ENCODE peak calls at places on chromosomes 13 and 19, in eight cellular contexts. N is MCF 10A, B is GM12878, P is suprapubic skin, U is progenitor cell of endocrine pancreas, W is breast epithelium, H is astrocyte of the spinal cord, V is endothelial cell. O is an unnamed sample.

GRCh38 chr13:41308241-41308640 is 2.8 kb upstream of the NAA16 start:
- DNase-seq in H (no peak), P (no peak), N (no peak), W (no peak), U (no peak), B (no peak), V (no peak), O (no peak)

GRCh38 chr19:38270587-38271167 is 6.3 kb downstream of the SPINT2 start:
- DNase-seq in U (no peak), B (no peak), V (no peak), N (peak; percentile 35), P (no peak), H (peak; percentile 75), W (no peak), O (no peak)

GRCh38 chr13:28705734-28706133 is 13.0 kb downstream of the SLC46A3 start:
- DNase-seq in N (no peak), V (no peak), W (no peak), P (no peak), B (no peak), U (no peak), H (no peak), O (no peak)

GRCh38 chr13:20609145-20609544 is 42.2 kb downstream of the IFT88 start:
- DNase-seq in W (no peak), P (no peak), V (no peak), U (no peak), B (no peak), N (peak; percentile 68), H (peak; percentile 70), O (no peak)

GRCh38 chr13:50871405-50871804 is 27.9 kb upstream of the DLEU7 start:
- DNase-seq in N (no peak), B (no peak), H (no peak), V (no peak), W (no peak), P (no peak), U (no peak), O (no peak)

GRCh38 chr13:62185631-62186256 is 770.1 kb upstream of the PCDH20 start:
- DNase-seq in N (no peak), B (no peak), P (no peak), H (no peak), V (no peak), W (no peak), U (no peak), O (no peak)

GRCh38 chr19:46659151-46660007 is 1.6 kb downstream of the DACT3 start:
- DNase-seq in U (no peak), V (peak; percentile 37), N (no peak), W (no peak), P (no peak), B (no peak), H (no peak), O (peak; percentile 79)

GRCh38 chr13:23715762-23716235 is 145.6 kb downstream of the TNFRSF19 start:
- DNase-seq in B (no peak), H (no peak), V (peak; percentile 49), P (no peak), N (peak; percentile 42), U (no peak), W (no peak), O (peak; percentile 20)

GRCh38 chr19:44684892-44685847 is 13.8 kb upstream of the CEACAM16 start:
- DNase-seq in U (no peak), N (peak; percentile 83), H (peak; percentile 84), V (no peak), W (no peak), B (no peak), P (no peak), O (no peak)

GRCh38 chr19:28949535-28949934 is 263.4 kb downstream of the UQCRFS1 start:
- DNase-seq in P (no peak), V (no peak), N (no peak), B (no peak), U (no peak), W (no peak), H (no peak), O (no peak)

GRCh38 chr19:57004418-57004817 is 115.4 kb upstream of the USP29 start:
- DNase-seq in V (no peak), P (no peak), H (no peak), N (no peak), U (no peak), W (no peak), B (no peak), O (no peak)

GRCh38 chr13:30580852-30581502 is 36.7 kb upstream of the USPL1 start:
- DNase-seq in V (no peak), W (no peak), H (no peak), B (no peak), U (no peak), N (peak; percentile 70), P (no peak), O (no peak)

GRCh38 chr19:55590621-55591020 is 8.7 kb downstream of the FIZ1 start:
- DNase-seq in P (no peak), N (peak; percentile 31), B (no peak), U (no peak), W (no peak), V (no peak), H (no peak), O (no peak)

GRCh38 chr19:46049597-46049996 is 8.8 kb upstream of the IGFL4 start:
- DNase-seq in U (no peak), W (no peak), V (no peak), H (no peak), P (no peak), N (no peak), B (no peak), O (no peak)

GRCh38 chr19:45882652-45883585 is 3.0 kb downstream of the IRF2BP1 start:
- DNase-seq in P (peak; percentile 88), B (peak; percentile 70), V (peak; percentile 94), W (peak; percentile 82), N (peak; percentile 83), H (peak; percentile 86), U (peak; percentile 90), O (peak; percentile 87)

GRCh38 chr19:30696514-30696913 is 324.3 kb downstream of the ZNF536 start:
- DNase-seq in B (no peak), U (peak; percentile 51), V (peak; percentile 48), H (no peak), P (peak; percentile 40), N (no peak), W (no peak), O (peak; percentile 74)

GRCh38 chr13:93957371-93957770 is 522.1 kb downstream of the DCT start:
- DNase-seq in U (no peak), W (no peak), H (no peak), B (no peak), P (no peak), V (no peak), N (no peak), O (no peak)

GRCh38 chr19:16091546-16092475 is 15.5 kb downstream of the TPM4 start:
- DNase-seq in W (no peak), B (no peak), V (no peak), H (no peak), U (no peak), P (no peak), N (no peak), O (no peak)

GRCh38 chr13:53357582-53357981 is 329.0 kb downstream of the OLFM4 start:
- DNase-seq in N (no peak), U (no peak), H (no peak), W (no peak), V (no peak), P (no peak), B (no peak), O (no peak)

GRCh38 chr13:29386246-29386645 is 209.2 kb downstream of the SLC7A1 start:
- DNase-seq in V (no peak), W (no peak), P (no peak), B (no peak), H (no peak), U (no peak), N (no peak), O (no peak)

GRCh38 chr13:59356607-59357006 is 807.1 kb downstream of the DIAPH3 start:
- DNase-seq in W (peak; percentile 18), H (peak; percentile 35), P (no peak), U (no peak), N (peak; percentile 24), V (no peak), B (no peak), O (no peak)

GRCh38 chr13:20492641-20493040 is 33.0 kb downstream of the CRYL1 start:
- DNase-seq in V (peak; percentile 40), P (no peak), U (no peak), B (no peak), H (no peak), N (peak; percentile 66), W (no peak), O (peak; percentile 21)

GRCh38 chr19:8487137-8487851 is 15.1 kb downstream of the PRAM1 start:
- DNase-seq in B (no peak), U (no peak), N (no peak), W (no peak), P (no peak), V (no peak), H (no peak), O (no peak)

GRCh38 chr19:45484273-45484945 is 12.4 kb downstream of the RTN2 start:
- DNase-seq in P (no peak), N (peak; percentile 77), U (no peak), B (no peak), V (no peak), H (no peak), W (no peak), O (no peak)

GRCh38 chr13:44155422-44156293 is 218.0 kb upstream of the SERP2 start:
- DNase-seq in W (peak; percentile 45), P (no peak), V (no peak), N (no peak), U (no peak), H (peak; percentile 39), B (no peak), O (peak; percentile 64)

GRCh38 chr13:45500492-45501174 is 35.9 kb downstream of the COG3 start:
- DNase-seq in V (no peak), U (no peak), W (no peak), N (peak; percentile 69), P (no peak), H (peak; percentile 97), B (no peak), O (no peak)

GRCh38 chr13:41458187-41458938 is 1.0 kb downstream of the RGCC start:
- DNase-seq in H (peak; percentile 24), W (no peak), N (peak; percentile 20), U (no peak), P (peak; percentile 80), V (peak; percentile 16), B (no peak), O (peak; percentile 38)

GRCh38 chr19:4362871-4363545 is 19.6 kb downstream of the MPND start:
- DNase-seq in H (no peak), V (no peak), U (no peak), P (no peak), N (peak; percentile 27), W (no peak), B (no peak), O (no peak)
- TF ChIP-seq CTCF in H (peak; percentile 44), V (no peak), U (no peak), P (no peak), N (peak; percentile 24), W (no peak), B (peak; percentile 34), O (no peak)

GRCh38 chr19:34241513-34242337 is 12.6 kb upstream of the GARRE1 start:
- DNase-seq in V (peak; percentile 72), B (no peak), P (no peak), U (peak; percentile 40), H (no peak), W (no peak), N (no peak), O (peak; percentile 46)
- TF ChIP-seq CTCF in V (peak; percentile 15), B (peak; percentile 62), P (no peak), U (peak; percentile 71), H (peak; percentile 52), W (peak; percentile 31), N (no peak), O (peak; percentile 52)

GRCh38 chr13:108193806-108194205 is 21.5 kb downstream of the LIG4 start:
- DNase-seq in H (no peak), W (no peak), N (no peak), V (no peak), B (no peak), U (no peak), P (no peak), O (no peak)
- TF ChIP-seq CTCF in H (no peak), W (no peak), N (no peak), V (no peak), B (no peak), U (no peak), P (no peak), O (no peak)

GRCh38 chr13:81610613-81611012 is 1269.7 kb upstream of the SPRY2 start:
- DNase-seq in V (no peak), H (no peak), N (no peak), U (no peak), W (no peak), B (no peak), P (no peak), O (no peak)
- TF ChIP-seq CTCF in V (no peak), H (no peak), N (no peak), U (no peak), W (no peak), B (no peak), P (no peak), O (no peak)

O was measured in nephron progenitor cell.